ENCODE peak calls at places on chromosomes 7 and 10, in five cellular contexts. T is WERI-Rb-1; K is lower lobe of right lung; F is Panc1; Y is CD4-positive, alpha-beta T cell. H is an unnamed sample. For H3K27me3, the result is how much of the 10 kb centered on the place peaks cover.

GRCh38 chr7:102138676-102139075 is 148.0 kb upstream of the SH2B2 start:
- DNase-seq in T (peak), K (no peak), F (no peak), Y (no peak), H (no peak)

GRCh38 chr10:95388539-95388938 is 97.7 kb upstream of the PDLIM1 start:
- DNase-seq in T (no peak), K (no peak), F (no peak), Y (no peak), H (no peak)

GRCh38 chr7:96591900-96592676 is 117.6 kb downstream of the SEM1 start:
- DNase-seq in T (no peak), K (no peak), F (no peak), Y (no peak), H (no peak)

GRCh38 chr7:107170051-107170661 is 1.4 kb downstream of the HBP1 start:
- DNase-seq in T (no peak), K (no peak), F (no peak), Y (no peak), H (no peak)

GRCh38 chr7:131057015-131057518 is 270.6 kb upstream of the MKLN1 start:
- DNase-seq in T (no peak), K (no peak), F (no peak), Y (no peak), H (no peak)

GRCh38 chr7:146074195-146074765 is 42.3 kb upstream of the CNTNAP2 start:
- DNase-seq in T (peak), K (no peak), F (no peak), Y (no peak), H (no peak)

GRCh38 chr7:28958235-28958945 is at the start of gene TRIL:
- DNase-seq in T (peak), K (peak), F (no peak), Y (no peak), H (peak)

GRCh38 chr7:22989646-22990587 is 24.0 kb downstream of the HYCC1 start:
- DNase-seq in T (no peak), K (no peak), F (no peak), Y (no peak), H (no peak)

GRCh38 chr10:44801383-44802327 is 109.5 kb upstream of the TMEM72 start:
- DNase-seq in T (no peak), K (peak), F (no peak), Y (no peak), H (no peak)

GRCh38 chr10:5732141-5732540 is 47.5 kb downstream of the TASOR2 start:
- DNase-seq in T (no peak), K (no peak), F (no peak), Y (no peak), H (no peak)

GRCh38 chr10:33365314-33365713 is 30.8 kb upstream of the NRP1 start:
- DNase-seq in T (no peak), K (no peak), F (no peak), Y (no peak), H (no peak)

GRCh38 chr7:131244259-131244852 is 83.3 kb upstream of the MKLN1 start:
- DNase-seq in T (no peak), K (no peak), F (peak), Y (no peak), H (no peak)

GRCh38 chr7:8249121-8249520 is 12.8 kb downstream of the ICA1 start:
- DNase-seq in T (no peak), K (no peak), F (no peak), Y (no peak), H (no peak)

GRCh38 chr10:71790749-71791440 is 17.6 kb upstream of the VSIR start:
- DNase-seq in T (no peak), K (no peak), F (no peak), Y (no peak), H (no peak)
- H3K27me3 ChIP-seq in T (under half), K (under half), F (under half), Y (under half), H (under half)

DNA sequence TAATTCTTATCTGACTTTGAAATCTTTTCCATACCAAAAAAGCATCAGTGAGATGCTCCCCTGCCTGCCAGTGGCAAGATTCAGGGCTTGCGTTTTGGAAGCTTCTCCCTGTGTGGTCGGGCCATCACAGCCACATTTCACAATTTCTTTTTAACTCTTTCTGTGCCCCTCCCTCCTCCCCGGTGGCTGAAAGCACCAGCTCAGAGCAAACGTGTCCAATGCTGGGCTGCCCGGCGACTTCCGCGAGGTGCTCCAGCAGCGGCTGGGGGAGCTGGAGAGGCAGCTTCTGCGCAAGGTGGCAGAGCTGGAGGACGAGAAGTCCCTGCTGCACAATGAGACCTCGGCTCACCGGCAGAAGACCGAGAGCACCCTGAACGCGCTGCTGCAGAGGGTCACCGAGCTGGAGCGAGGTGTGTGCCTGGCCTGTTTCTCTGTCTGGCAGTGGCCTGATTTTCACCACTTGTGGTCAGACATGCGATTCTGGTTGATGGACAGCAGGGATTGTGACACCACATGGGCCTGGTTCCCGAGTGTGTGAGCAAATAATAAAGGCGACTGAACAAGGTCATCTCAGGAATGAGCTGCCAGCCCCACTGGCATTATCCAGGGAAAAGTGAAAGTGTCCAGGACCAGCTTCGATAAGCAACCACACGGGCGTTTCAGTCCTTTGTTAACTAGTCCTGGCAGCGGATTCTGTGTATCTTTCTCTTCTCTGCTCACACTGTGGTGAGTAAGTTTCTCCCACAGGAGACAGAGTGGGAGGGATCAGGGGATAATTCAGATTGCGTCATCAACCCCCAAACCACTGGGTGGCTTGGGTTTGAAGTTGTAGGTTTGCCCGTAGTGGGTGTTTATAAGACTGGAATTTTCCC is 2.6 kb downstream of the NPTX2 start:
- DNase-seq in T (peak), K (no peak), F (no peak), Y (no peak), H (no peak)
- H3K27me3 ChIP-seq in T (under half), K (under half), F (under half), Y (under half), H (under half)

GRCh38 chr7:51242007-51242691 is 74.5 kb downstream of the COBL start:
- DNase-seq in T (no peak), K (no peak), F (no peak), Y (no peak), H (no peak)
- H3K27me3 ChIP-seq in T (under half), K (under half), F (under half), Y (under half), H (under half)

GRCh38 chr7:4042402-4042801 is 639.7 kb upstream of the FOXK1 start:
- DNase-seq in T (peak), K (no peak), F (no peak), Y (no peak), H (no peak)

GRCh38 chr7:4037308-4037707 is 644.8 kb upstream of the FOXK1 start:
- DNase-seq in T (no peak), K (no peak), F (no peak), Y (no peak), H (no peak)

GRCh38 chr7:4037877-4038276 is 644.2 kb upstream of the FOXK1 start:
- DNase-seq in T (no peak), K (no peak), F (no peak), Y (no peak), H (no peak)

GRCh38 chr7:4043988-4044387 is 638.1 kb upstream of the FOXK1 start:
- DNase-seq in T (no peak), K (no peak), F (no peak), Y (no peak), H (no peak)

GRCh38 chr7:4040031-4040928 is 641.8 kb upstream of the FOXK1 start:
- DNase-seq in T (no peak), K (no peak), F (no peak), Y (no peak), H (no peak)
- H3K27me3 ChIP-seq in T (under half), K (under half), F (under half), Y (under half), H (under half)

DNA sequence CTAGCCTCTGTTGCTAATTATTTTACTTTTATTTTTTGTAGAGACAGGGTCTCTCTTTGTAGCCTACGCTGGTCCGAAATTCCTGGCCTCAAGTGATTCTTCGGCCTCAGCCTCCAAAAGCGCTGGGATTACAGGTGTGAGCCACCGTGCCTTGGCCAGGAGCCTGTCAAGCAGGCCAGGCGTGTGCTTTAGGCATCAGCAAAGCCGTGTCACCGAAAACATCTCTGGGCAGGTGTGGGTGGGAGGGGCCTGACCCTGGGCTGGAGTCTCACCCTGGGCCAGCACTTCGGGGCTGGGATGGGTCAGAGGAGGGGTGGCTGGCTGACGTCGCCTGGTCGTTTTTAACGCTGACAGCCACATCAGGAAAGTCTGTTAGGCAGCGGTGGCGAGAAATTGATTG is 80.9 kb downstream of the UNCX start:
- DNase-seq in T (no peak), K (peak), F (no peak), Y (no peak), H (no peak)
- H3K27me3 ChIP-seq in T (under half), K (under half), F (under half), Y (under half), H (under half)

DNA sequence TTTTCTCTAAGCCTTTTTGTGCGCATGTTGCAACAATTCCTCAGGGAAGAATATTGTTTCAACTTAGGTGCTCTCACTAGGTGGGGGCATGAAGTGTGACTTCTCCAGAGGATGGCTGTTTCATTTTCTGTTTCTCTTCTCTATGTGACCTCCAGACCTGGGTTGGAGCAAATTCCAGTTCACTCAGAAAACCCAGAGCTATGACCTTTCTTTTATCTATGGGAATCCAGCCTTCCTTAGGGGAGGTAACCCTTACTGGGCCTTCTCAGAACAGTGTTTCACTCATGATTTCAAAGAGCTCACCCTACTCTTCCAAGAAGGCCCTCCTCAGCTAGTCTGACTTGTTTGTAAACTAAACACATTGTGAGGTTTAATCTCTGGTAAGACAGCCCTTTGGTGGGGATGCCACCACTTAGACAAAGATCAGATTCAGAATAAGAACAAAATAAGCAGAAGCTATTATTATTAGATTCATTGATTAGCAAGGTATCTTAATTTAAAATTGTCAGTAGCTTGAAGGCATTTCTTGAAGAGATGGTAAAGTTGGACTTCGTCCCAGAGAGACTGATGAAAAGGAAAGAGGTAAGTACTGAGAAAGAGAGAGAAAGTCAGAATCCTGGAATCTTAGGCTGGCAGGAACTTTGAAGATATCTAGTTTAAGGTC is 16.6 kb upstream of the TAS2R60 start:
- DNase-seq in T (no peak), K (no peak), F (no peak), Y (no peak), H (no peak)
- H3K27me3 ChIP-seq in T (under half), K (under half), F (under half), Y (under half), H (under half)

DNA sequence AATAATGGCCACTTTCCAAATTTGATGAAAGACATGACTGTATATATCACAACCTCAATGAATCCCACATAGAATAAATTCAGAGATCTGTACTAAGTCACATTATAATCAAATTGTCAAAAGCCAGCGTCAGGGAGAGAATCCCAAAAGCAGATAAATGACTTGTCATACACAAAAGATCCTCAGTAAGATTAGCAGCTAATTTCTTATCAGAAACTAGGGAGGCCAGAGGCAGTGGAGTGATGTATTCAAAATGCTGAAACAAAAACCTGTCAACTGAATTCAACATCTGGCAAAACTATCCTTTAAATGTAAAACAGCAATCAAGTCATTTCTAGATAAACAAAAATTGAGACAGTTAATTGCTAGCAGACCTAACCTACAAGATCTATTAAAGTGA is 11.6 kb upstream of the ARHGAP22 start:
- DNase-seq in T (no peak), K (no peak), F (no peak), Y (no peak), H (no peak)
- H3K27me3 ChIP-seq in T (under half), K (under half), F (under half), Y (under half), H (under half)

GRCh38 chr10:131532745-131533341 is 221.3 kb upstream of the TCERG1L start:
- DNase-seq in T (peak), K (no peak), F (no peak), Y (no peak), H (no peak)
- H3K27me3 ChIP-seq in T (under half), K (under half), F (under half), Y (under half), H (under half)

DNA sequence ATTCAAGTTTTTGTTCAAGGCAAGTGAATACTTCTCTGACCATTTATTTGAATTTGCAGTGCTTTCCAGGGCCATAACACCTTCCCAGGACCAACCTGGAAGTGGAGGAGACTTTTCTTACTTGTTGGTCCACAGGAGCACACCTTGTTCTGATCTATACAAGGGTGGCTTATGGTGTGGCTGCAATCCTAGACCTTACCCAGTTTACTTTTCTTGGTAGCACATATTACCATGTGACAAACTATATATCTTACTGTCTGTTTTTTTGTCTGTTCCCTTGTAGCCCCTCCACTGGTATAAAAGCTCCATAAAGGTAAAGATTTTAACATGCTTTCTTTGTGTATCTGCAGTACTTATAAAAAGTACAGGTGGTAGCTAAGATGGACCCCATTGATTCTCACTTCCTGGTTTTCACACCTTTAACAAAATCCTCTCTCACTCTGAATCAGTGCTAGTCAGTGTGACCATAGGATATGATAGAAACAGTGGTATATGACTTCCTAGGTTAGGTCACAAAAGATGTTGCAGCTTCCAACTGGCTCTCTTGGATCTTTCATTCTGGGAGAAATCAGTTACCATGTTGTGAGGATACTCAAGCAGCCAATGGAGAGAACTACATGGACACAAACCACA is 5.6 kb upstream of the ASB4 start:
- DNase-seq in T (no peak), K (no peak), F (no peak), Y (no peak), H (no peak)
- H3K27me3 ChIP-seq in T (under half), K (under half), F (under half), Y (under half), H (under half)

DNA sequence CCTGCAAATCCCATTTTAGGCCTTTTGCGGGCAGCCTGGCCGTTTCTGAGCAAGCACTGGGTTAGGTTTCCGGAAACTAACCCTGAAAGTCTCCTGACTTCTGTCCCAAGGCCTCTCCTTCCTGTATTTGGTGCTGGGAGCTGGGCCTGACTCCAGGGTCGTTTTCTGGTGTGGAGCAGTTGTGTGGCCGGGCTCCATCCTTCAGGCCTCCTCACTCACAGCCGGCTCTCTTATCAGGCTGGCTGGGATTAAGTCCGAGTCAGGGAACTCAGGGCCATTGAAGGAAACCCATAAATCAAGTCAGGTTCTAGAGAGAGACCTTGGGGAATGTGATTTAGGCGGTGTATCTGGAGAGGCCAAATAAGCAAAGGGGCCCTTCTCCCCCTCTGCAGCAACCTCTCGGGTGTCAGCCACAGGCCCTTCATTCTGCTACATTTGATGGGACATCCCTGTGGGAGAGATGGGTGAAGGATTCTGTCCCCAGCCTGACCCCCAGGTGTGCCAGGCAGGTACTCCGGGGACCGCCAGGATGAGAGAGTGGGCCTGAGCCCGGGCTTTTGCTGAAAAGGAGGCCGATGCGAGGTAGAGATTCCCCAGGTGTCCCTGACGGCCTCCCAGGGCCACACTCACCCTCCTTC is 3.3 kb downstream of the GATA3 start:
- DNase-seq in T (no peak), K (no peak), F (no peak), Y (no peak), H (no peak)
- H3K27me3 ChIP-seq in T (under half), K (half or more), F (under half), Y (under half), H (under half)